ENCODE peak calls at places on chromosomes 12 and 14, in nine cellular contexts. One of them, this sample, is unnamed.

GRCh38 chr14:55302367-55302766 is 31.1 kb downstream of the FBXO34 start:
- DNase-seq in HCT116: no peak
- DNase-seq in OCI-LY7: no peak
- DNase-seq in fibroblast of lung: no peak
- DNase-seq in mammary epithelial cell: no peak
- DNase-seq in ovary: no peak
- DNase-seq in cardiac muscle cell: no peak
- DNase-seq in uterus: no peak
- DNase-seq in ascending aorta: no peak
- DNase-seq in this sample: no peak

GRCh38 chr12:15629761-15630160 is 159.4 kb downstream of the EPS8 start:
- DNase-seq in HCT116: no peak
- DNase-seq in uterus: no peak
- DNase-seq in OCI-LY7: no peak
- DNase-seq in fibroblast of lung: peak
- DNase-seq in ovary: no peak
- DNase-seq in cardiac muscle cell: no peak
- DNase-seq in mammary epithelial cell: peak
- DNase-seq in ascending aorta: no peak
- DNase-seq in this sample: no peak

GRCh38 chr14:90828642-90829487 is 12.6 kb upstream of the TTC7B start:
- DNase-seq in ascending aorta: no peak
- DNase-seq in cardiac muscle cell: no peak
- DNase-seq in fibroblast of lung: no peak
- DNase-seq in ovary: no peak
- DNase-seq in HCT116: no peak
- DNase-seq in uterus: no peak
- DNase-seq in OCI-LY7: no peak
- DNase-seq in mammary epithelial cell: no peak
- DNase-seq in this sample: no peak

GRCh38 chr14:63180017-63180416 is 24.2 kb upstream of the RHOJ start:
- DNase-seq in ascending aorta: no peak
- DNase-seq in uterus: peak
- DNase-seq in cardiac muscle cell: no peak
- DNase-seq in OCI-LY7: no peak
- DNase-seq in ovary: no peak
- DNase-seq in fibroblast of lung: peak
- DNase-seq in mammary epithelial cell: no peak
- DNase-seq in HCT116: no peak
- DNase-seq in this sample: no peak

GRCh38 chr14:65258391-65258790 is 154.1 kb upstream of the FUT8 start:
- DNase-seq in OCI-LY7: no peak
- DNase-seq in ovary: no peak
- DNase-seq in cardiac muscle cell: no peak
- DNase-seq in uterus: no peak
- DNase-seq in mammary epithelial cell: peak
- DNase-seq in fibroblast of lung: peak
- DNase-seq in ascending aorta: no peak
- DNase-seq in HCT116: peak
- DNase-seq in this sample: no peak

GRCh38 chr12:11651785-11652184 is 2.3 kb downstream of the ETV6 start:
- DNase-seq in ovary: no peak
- DNase-seq in mammary epithelial cell: peak
- DNase-seq in cardiac muscle cell: no peak
- DNase-seq in HCT116: no peak
- DNase-seq in fibroblast of lung: peak
- DNase-seq in OCI-LY7: peak
- DNase-seq in uterus: no peak
- DNase-seq in ascending aorta: no peak
- DNase-seq in this sample: no peak

GRCh38 chr14:24784981-24785380 is 151.0 kb upstream of the GZMB start:
- DNase-seq in HCT116: no peak
- DNase-seq in cardiac muscle cell: no peak
- DNase-seq in ovary: no peak
- DNase-seq in ascending aorta: no peak
- DNase-seq in uterus: no peak
- DNase-seq in fibroblast of lung: no peak
- DNase-seq in mammary epithelial cell: no peak
- DNase-seq in OCI-LY7: no peak
- DNase-seq in this sample: no peak

GRCh38 chr12:132061197-132061596 is 82.9 kb downstream of the DDX51 start:
- DNase-seq in uterus: no peak
- DNase-seq in OCI-LY7: no peak
- DNase-seq in mammary epithelial cell: no peak
- DNase-seq in ascending aorta: no peak
- DNase-seq in HCT116: no peak
- DNase-seq in fibroblast of lung: no peak
- DNase-seq in cardiac muscle cell: no peak
- DNase-seq in ovary: no peak
- DNase-seq in this sample: no peak

GRCh38 chr12:130104114-130104513 is 58.1 kb upstream of the FZD10 start:
- DNase-seq in fibroblast of lung: no peak
- DNase-seq in OCI-LY7: no peak
- DNase-seq in HCT116: no peak
- DNase-seq in mammary epithelial cell: no peak
- DNase-seq in cardiac muscle cell: no peak
- DNase-seq in ascending aorta: no peak
- DNase-seq in ovary: no peak
- DNase-seq in uterus: no peak
- DNase-seq in this sample: no peak

GRCh38 chr14:103316723-103317122 is 17.3 kb upstream of the EIF5 start:
- DNase-seq in fibroblast of lung: no peak
- DNase-seq in HCT116: no peak
- DNase-seq in cardiac muscle cell: no peak
- DNase-seq in uterus: no peak
- DNase-seq in OCI-LY7: no peak
- DNase-seq in ovary: no peak
- DNase-seq in mammary epithelial cell: no peak
- DNase-seq in ascending aorta: no peak
- DNase-seq in this sample: no peak

GRCh38 chr12:716506-716905 is 35.9 kb upstream of the WNK1 start:
- DNase-seq in cardiac muscle cell: peak
- DNase-seq in ovary: no peak
- DNase-seq in OCI-LY7: peak
- DNase-seq in ascending aorta: no peak
- DNase-seq in HCT116: no peak
- DNase-seq in fibroblast of lung: no peak
- DNase-seq in uterus: peak
- DNase-seq in mammary epithelial cell: no peak
- DNase-seq in this sample: no peak

GRCh38 chr12:98369601-98370000 is 145.8 kb upstream of the TMPO start:
- DNase-seq in HCT116: no peak
- DNase-seq in OCI-LY7: no peak
- DNase-seq in cardiac muscle cell: no peak
- DNase-seq in mammary epithelial cell: peak
- DNase-seq in ovary: no peak
- DNase-seq in ascending aorta: no peak
- DNase-seq in fibroblast of lung: no peak
- DNase-seq in uterus: no peak
- DNase-seq in this sample: no peak

GRCh38 chr12:47766496-47767196 is 6.4 kb upstream of the SLC48A1 start:
- DNase-seq in ascending aorta: no peak
- DNase-seq in ovary: no peak
- DNase-seq in uterus: no peak
- DNase-seq in cardiac muscle cell: no peak
- DNase-seq in OCI-LY7: peak
- DNase-seq in mammary epithelial cell: no peak
- DNase-seq in fibroblast of lung: no peak
- DNase-seq in HCT116: no peak
- DNase-seq in this sample: no peak

GRCh38 chr14:69299286-69300035 is 39.5 kb downstream of the GALNT16 start:
- DNase-seq in HCT116: no peak
- DNase-seq in mammary epithelial cell: no peak
- DNase-seq in OCI-LY7: peak
- DNase-seq in ovary: no peak
- DNase-seq in cardiac muscle cell: no peak
- DNase-seq in ascending aorta: no peak
- DNase-seq in fibroblast of lung: no peak
- DNase-seq in uterus: no peak
- DNase-seq in this sample: peak

GRCh38 chr12:58804749-58805148 is 115.6 kb downstream of the LRIG3 start:
- DNase-seq in ascending aorta: no peak
- DNase-seq in fibroblast of lung: no peak
- DNase-seq in cardiac muscle cell: no peak
- DNase-seq in HCT116: peak
- DNase-seq in OCI-LY7: peak
- DNase-seq in mammary epithelial cell: no peak
- DNase-seq in ovary: no peak
- DNase-seq in uterus: no peak
- DNase-seq in this sample: no peak

DNA sequence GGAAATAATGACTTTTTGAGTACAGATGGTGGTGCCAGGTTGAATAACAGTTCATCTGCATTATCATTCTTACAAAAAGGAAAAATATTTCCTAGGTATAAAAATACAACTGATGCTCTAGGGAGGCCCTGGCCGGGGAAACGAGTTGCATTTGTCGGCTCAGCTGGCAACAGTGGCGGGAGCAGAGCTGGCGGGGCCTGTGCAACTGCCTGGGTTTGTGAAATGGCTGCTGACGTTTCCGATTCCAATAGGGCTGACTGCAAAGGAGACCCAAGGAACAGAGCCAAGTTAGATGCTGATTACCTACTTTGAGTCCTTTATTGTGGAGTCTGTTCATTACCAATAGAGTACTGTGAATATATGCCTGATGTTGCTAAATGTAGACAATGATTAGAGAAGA is 25.7 kb upstream of the PHLDA1 start:
- DNase-seq in cardiac muscle cell: no peak
- DNase-seq in ascending aorta: no peak
- DNase-seq in HCT116: no peak
- DNase-seq in mammary epithelial cell: no peak
- DNase-seq in ovary: peak
- DNase-seq in OCI-LY7: no peak
- DNase-seq in uterus: no peak
- DNase-seq in fibroblast of lung: no peak
- DNase-seq in this sample: no peak
- H3K4me3 ChIP-seq in cardiac muscle cell: no peak
- H3K4me3 ChIP-seq in ascending aorta: no peak
- H3K4me3 ChIP-seq in HCT116: no peak
- H3K4me3 ChIP-seq in mammary epithelial cell: no peak
- H3K4me3 ChIP-seq in ovary: no peak
- H3K4me3 ChIP-seq in OCI-LY7: no peak
- H3K4me3 ChIP-seq in uterus: no peak
- H3K4me3 ChIP-seq in fibroblast of lung: no peak
- H3K4me3 ChIP-seq in this sample: no peak

GRCh38 chr12:53076461-53076860 is 2.7 kb downstream of the SPRYD3 start:
- DNase-seq in OCI-LY7: no peak
- DNase-seq in uterus: no peak
- DNase-seq in ascending aorta: no peak
- DNase-seq in ovary: peak
- DNase-seq in HCT116: no peak
- DNase-seq in fibroblast of lung: no peak
- DNase-seq in mammary epithelial cell: no peak
- DNase-seq in cardiac muscle cell: no peak
- DNase-seq in this sample: no peak

GRCh38 chr12:53077030-53077429 is 2.2 kb downstream of the SPRYD3 start:
- DNase-seq in ovary: peak
- DNase-seq in cardiac muscle cell: no peak
- DNase-seq in uterus: no peak
- DNase-seq in fibroblast of lung: no peak
- DNase-seq in HCT116: no peak
- DNase-seq in mammary epithelial cell: no peak
- DNase-seq in ascending aorta: no peak
- DNase-seq in OCI-LY7: no peak
- DNase-seq in this sample: no peak

GRCh38 chr12:53074999-53075370 is 4.2 kb downstream of the SPRYD3 start:
- DNase-seq in HCT116: no peak
- DNase-seq in uterus: no peak
- DNase-seq in fibroblast of lung: no peak
- DNase-seq in ovary: peak
- DNase-seq in cardiac muscle cell: no peak
- DNase-seq in mammary epithelial cell: no peak
- DNase-seq in ascending aorta: no peak
- DNase-seq in OCI-LY7: no peak
- DNase-seq in this sample: no peak

GRCh38 chr12:53079226-53080117 is at the start of gene SPRYD3:
- DNase-seq in ovary: peak
- DNase-seq in OCI-LY7: peak
- DNase-seq in ascending aorta: peak
- DNase-seq in fibroblast of lung: peak
- DNase-seq in HCT116: peak
- DNase-seq in mammary epithelial cell: peak
- DNase-seq in cardiac muscle cell: peak
- DNase-seq in uterus: peak
- DNase-seq in this sample: no peak

DNA sequence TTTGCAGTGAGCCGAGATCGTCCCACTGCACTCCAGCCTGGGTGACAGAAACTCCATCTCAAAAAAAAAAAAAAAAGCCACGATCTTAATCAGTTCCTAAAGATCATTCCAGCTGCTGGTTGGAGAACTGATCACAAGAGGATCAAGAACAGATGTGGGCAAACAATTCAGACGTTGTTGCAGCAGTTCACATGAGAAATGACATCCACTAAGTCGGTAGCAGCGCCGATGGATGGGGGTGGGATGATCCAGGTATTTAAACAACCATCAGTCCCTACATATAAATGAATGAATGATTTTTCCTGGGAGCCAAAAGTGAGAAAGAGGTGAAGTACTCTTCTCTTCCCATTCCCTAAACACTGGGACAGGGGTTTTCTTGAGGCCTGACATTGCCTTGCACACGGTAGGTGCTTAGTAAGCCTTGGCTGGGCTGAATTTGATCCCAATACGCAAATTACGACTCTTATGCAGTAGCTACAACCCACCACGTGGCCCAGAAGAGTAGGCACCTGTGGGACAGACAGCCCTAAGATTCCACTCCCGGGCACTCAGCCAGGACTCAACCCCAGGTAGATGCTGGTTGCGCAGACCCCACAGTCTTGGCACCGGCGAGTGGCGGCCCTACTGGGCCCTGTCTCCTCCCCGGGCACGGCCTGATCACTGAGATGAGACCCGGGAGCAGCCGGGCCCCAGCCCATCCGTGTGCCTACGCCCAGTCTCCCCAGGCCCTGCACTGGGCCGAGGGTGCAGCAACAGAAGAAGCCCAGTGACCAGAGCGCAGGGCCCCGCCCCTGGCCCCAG is 565 bp downstream of the SPRYD3 start:
- DNase-seq in fibroblast of lung: no peak
- DNase-seq in cardiac muscle cell: no peak
- DNase-seq in OCI-LY7: peak
- DNase-seq in uterus: no peak
- DNase-seq in mammary epithelial cell: peak
- DNase-seq in ovary: peak
- DNase-seq in ascending aorta: no peak
- DNase-seq in HCT116: no peak
- DNase-seq in this sample: peak
- TF ChIP-seq CTCF in fibroblast of lung: no peak
- TF ChIP-seq CTCF in cardiac muscle cell: no peak
- TF ChIP-seq CTCF in OCI-LY7: no peak
- TF ChIP-seq CTCF in uterus: no peak
- TF ChIP-seq CTCF in mammary epithelial cell: no peak
- TF ChIP-seq CTCF in ovary: no peak
- TF ChIP-seq CTCF in ascending aorta: no peak
- TF ChIP-seq CTCF in HCT116: no peak
- TF ChIP-seq CTCF in this sample: no peak

GRCh38 chr12:6905414-6906040 is 905 bp downstream of the LRRC23 start:
- DNase-seq in uterus: no peak
- DNase-seq in fibroblast of lung: no peak
- DNase-seq in ascending aorta: no peak
- DNase-seq in cardiac muscle cell: no peak
- DNase-seq in ovary: no peak
- DNase-seq in OCI-LY7: no peak
- DNase-seq in HCT116: no peak
- DNase-seq in mammary epithelial cell: no peak
- DNase-seq in this sample: no peak
- H3K27ac ChIP-seq in uterus: peak
- H3K27ac ChIP-seq in fibroblast of lung: peak
- H3K27ac ChIP-seq in ascending aorta: peak
- H3K27ac ChIP-seq in cardiac muscle cell: no peak
- H3K27ac ChIP-seq in ovary: peak
- H3K27ac ChIP-seq in OCI-LY7: no peak
- H3K27ac ChIP-seq in HCT116: no peak
- H3K27ac ChIP-seq in mammary epithelial cell: peak
- H3K27ac ChIP-seq in this sample: peak

GRCh38 chr12:89344862-89345202 is 7.5 kb downstream of the DUSP6 start:
- DNase-seq in OCI-LY7: no peak
- DNase-seq in HCT116: no peak
- DNase-seq in uterus: no peak
- DNase-seq in fibroblast of lung: no peak
- DNase-seq in mammary epithelial cell: no peak
- DNase-seq in ascending aorta: no peak
- DNase-seq in cardiac muscle cell: no peak
- DNase-seq in ovary: no peak
- DNase-seq in this sample: no peak
- H3K4me3 ChIP-seq in OCI-LY7: no peak
- H3K4me3 ChIP-seq in HCT116: no peak
- H3K4me3 ChIP-seq in uterus: no peak
- H3K4me3 ChIP-seq in fibroblast of lung: no peak
- H3K4me3 ChIP-seq in mammary epithelial cell: no peak
- H3K4me3 ChIP-seq in ascending aorta: no peak
- H3K4me3 ChIP-seq in cardiac muscle cell: no peak
- H3K4me3 ChIP-seq in ovary: no peak
- H3K4me3 ChIP-seq in this sample: no peak